ENCODE peak calls at places on chromosomes 12 and 14, in ten cellular contexts. S is bronchial epithelial cell, O is NCI-H1417 treated with DMSO at 0.1 percent for 48 hours, W is NCI-H1105, C is astrocyte of the spinal cord, D is COLO829, P is uterus, Z is HCEC 1CT, Q is choroid plexus epithelial cell, B is dorsolateral prefrontal cortex. F is an unnamed sample.

GRCh38 chr12:14885718-14886201 is at the start of gene MGP:
- DNase-seq in C (peak), D (no peak), Q (peak), Z (no peak), B (no peak), S (no peak), P (peak), W (peak), O (no peak), F (peak)

GRCh38 chr12:2960432-2960956 is 1.3 kb downstream of the TEAD4 start:
- DNase-seq in S (peak), B (no peak), D (no peak), O (no peak), Z (no peak), P (no peak), Q (peak), C (peak), W (no peak), F (no peak)

GRCh38 chr12:104694161-104694560 is 237.4 kb downstream of the CHST11 start:
- DNase-seq in Q (peak), C (peak), P (no peak), D (no peak), W (no peak), Z (no peak), B (no peak), S (no peak), O (no peak), F (no peak)

GRCh38 chr12:114762490-114763110 is 78.6 kb upstream of the TBX3 start:
- DNase-seq in B (no peak), Z (no peak), Q (peak), W (no peak), D (no peak), S (no peak), P (no peak), O (no peak), C (peak), F (no peak)

GRCh38 chr12:96424601-96425000 is 24.4 kb upstream of the CDK17 start:
- DNase-seq in C (no peak), W (no peak), P (no peak), D (no peak), Z (peak), O (no peak), B (no peak), S (no peak), Q (no peak), F (no peak)

GRCh38 chr14:76330411-76331327 is 45.3 kb upstream of the ESRRB start:
- DNase-seq in P (no peak), Z (no peak), O (no peak), B (no peak), S (no peak), C (no peak), Q (no peak), D (no peak), W (no peak), F (no peak)

GRCh38 chr14:65153101-65153500 is 50.8 kb upstream of the MAX start:
- DNase-seq in Q (no peak), P (peak), S (no peak), Z (no peak), W (no peak), B (no peak), O (no peak), D (no peak), C (no peak), F (no peak)

GRCh38 chr14:100289916-100290606 is 16.2 kb downstream of the SLC25A29 start:
- DNase-seq in Z (no peak), W (no peak), P (no peak), O (no peak), D (no peak), Q (no peak), B (peak), C (no peak), S (no peak), F (no peak)

GRCh38 chr14:105876829-105877228 is 350.4 kb downstream of the TMEM121 start:
- DNase-seq in B (no peak), C (no peak), P (no peak), Q (no peak), D (no peak), W (no peak), O (no peak), S (no peak), Z (no peak), F (no peak)

GRCh38 chr14:46574236-46574970 is 77.2 kb downstream of the RPL10L start:
- DNase-seq in S (peak), D (peak), Q (peak), Z (no peak), C (peak), W (no peak), P (no peak), O (no peak), B (no peak), F (peak)

GRCh38 chr12:26091837-26092236 is 33.0 kb downstream of the BHLHE41 start:
- DNase-seq in C (peak), W (no peak), S (no peak), Q (peak), B (no peak), P (no peak), Z (no peak), O (no peak), D (no peak), F (peak)

GRCh38 chr12:59737725-59738463 is 142.1 kb downstream of the SLC16A7 start:
- DNase-seq in P (no peak), O (no peak), W (no peak), C (no peak), B (no peak), Z (peak), S (peak), D (no peak), Q (peak), F (peak)

GRCh38 chr12:47082963-47083621 is 3.3 kb upstream of the AMIGO2 start:
- DNase-seq in W (no peak), P (no peak), Q (peak), D (no peak), O (no peak), S (peak), B (no peak), Z (peak), C (peak), F (peak)

GRCh38 chr14:80291099-80291498 is 79.8 kb upstream of the DIO2 start:
- DNase-seq in S (peak), W (no peak), P (no peak), O (no peak), Q (no peak), C (peak), Z (no peak), D (no peak), B (no peak), F (no peak)

GRCh38 chr12:51388826-51389225 is 2.4 kb downstream of the GALNT6 start:
- DNase-seq in C (no peak), B (no peak), S (no peak), Q (peak), Z (no peak), O (no peak), W (no peak), P (no peak), D (no peak), F (no peak)

GRCh38 chr12:94761559-94761958 is 111.2 kb upstream of the TMCC3 start:
- DNase-seq in C (peak), D (peak), O (no peak), Z (peak), B (no peak), S (peak), P (no peak), Q (peak), W (no peak), F (peak)

GRCh38 chr12:15712823-15713663 is 76.1 kb downstream of the EPS8 start:
- DNase-seq in D (no peak), C (no peak), P (no peak), Z (no peak), B (no peak), W (no peak), Q (no peak), S (peak), O (no peak), F (no peak)

GRCh38 chr12:103273645-103274044 is 222.1 kb downstream of the C12orf42 start:
- DNase-seq in Q (no peak), S (peak), C (no peak), O (no peak), P (no peak), B (no peak), D (no peak), Z (no peak), W (no peak), F (no peak)

GRCh38 chr12:102454808-102455760 is 25.3 kb downstream of the IGF1 start:
- DNase-seq in W (no peak), S (no peak), B (no peak), Q (peak), C (no peak), P (peak), O (no peak), D (no peak), Z (no peak), F (no peak)

GRCh38 chr12:102095677-102096263 is 24.1 kb downstream of the NUP37 start:
- DNase-seq in O (no peak), C (peak), S (peak), P (no peak), W (no peak), D (peak), Z (peak), B (no peak), Q (peak), F (peak)

GRCh38 chr14:45198551-45198950 is 54.5 kb downstream of the MIS18BP1 start:
- DNase-seq in O (no peak), Q (peak), Z (peak), S (peak), C (peak), P (no peak), W (no peak), B (no peak), D (peak), F (peak)

GRCh38 chr14:65478017-65478416 is 65.5 kb downstream of the FUT8 start:
- DNase-seq in P (no peak), W (no peak), O (no peak), Q (no peak), C (no peak), S (no peak), D (no peak), Z (no peak), B (no peak), F (no peak)

F was measured in SK-MEL-5.